ENCODE peak calls at places on chromosome 1, in seven cellular contexts. One of them, this sample, is unnamed.

GRCh38 chr1:204093421-204093717 is 20.5 kb downstream of the SOX13 start:
- DNase-seq in CD8-positive, alpha-beta T cell: no peak
- DNase-seq in NCI-H1105 treated with DMSO at 0.1 percent for 48 hours: peak
- DNase-seq in heart right ventricle: no peak
- DNase-seq in HTR-8/SVneo: no peak
- DNase-seq in AG09319: no peak
- DNase-seq in stimulated activated CD4-positive, alpha-beta T cell treated with anti-CD3 and anti-CD28 coated beads, TNF-alpha, amount 100 ng/mL, for 48 hours: no peak
- DNase-seq in this sample: no peak

GRCh38 chr1:100036718-100037664 is 67.2 kb downstream of the SLC35A3 start:
- DNase-seq in HTR-8/SVneo: no peak
- DNase-seq in AG09319: no peak
- DNase-seq in heart right ventricle: no peak
- DNase-seq in CD8-positive, alpha-beta T cell: no peak
- DNase-seq in stimulated activated CD4-positive, alpha-beta T cell treated with anti-CD3 and anti-CD28 coated beads, TNF-alpha, amount 100 ng/mL, for 48 hours: no peak
- DNase-seq in NCI-H1105 treated with DMSO at 0.1 percent for 48 hours: no peak
- DNase-seq in this sample: no peak

GRCh38 chr1:22317231-22317919 is 134.3 kb upstream of the ZBTB40 start:
- DNase-seq in stimulated activated CD4-positive, alpha-beta T cell treated with anti-CD3 and anti-CD28 coated beads, TNF-alpha, amount 100 ng/mL, for 48 hours: peak
- DNase-seq in heart right ventricle: no peak
- DNase-seq in NCI-H1105 treated with DMSO at 0.1 percent for 48 hours: no peak
- DNase-seq in AG09319: no peak
- DNase-seq in HTR-8/SVneo: peak
- DNase-seq in CD8-positive, alpha-beta T cell: no peak
- DNase-seq in this sample: no peak

GRCh38 chr1:244022301-244022700 is 28.8 kb upstream of the ZBTB18 start:
- DNase-seq in heart right ventricle: no peak
- DNase-seq in NCI-H1105 treated with DMSO at 0.1 percent for 48 hours: no peak
- DNase-seq in CD8-positive, alpha-beta T cell: no peak
- DNase-seq in stimulated activated CD4-positive, alpha-beta T cell treated with anti-CD3 and anti-CD28 coated beads, TNF-alpha, amount 100 ng/mL, for 48 hours: no peak
- DNase-seq in AG09319: peak
- DNase-seq in HTR-8/SVneo: no peak
- DNase-seq in this sample: no peak

GRCh38 chr1:110138956-110139355 is 11.3 kb upstream of the SLC6A17 start:
- DNase-seq in heart right ventricle: no peak
- DNase-seq in HTR-8/SVneo: no peak
- DNase-seq in NCI-H1105 treated with DMSO at 0.1 percent for 48 hours: no peak
- DNase-seq in stimulated activated CD4-positive, alpha-beta T cell treated with anti-CD3 and anti-CD28 coated beads, TNF-alpha, amount 100 ng/mL, for 48 hours: no peak
- DNase-seq in AG09319: no peak
- DNase-seq in CD8-positive, alpha-beta T cell: no peak
- DNase-seq in this sample: no peak

GRCh38 chr1:225447649-225448048 is 19.8 kb upstream of the LBR start:
- DNase-seq in AG09319: no peak
- DNase-seq in CD8-positive, alpha-beta T cell: no peak
- DNase-seq in stimulated activated CD4-positive, alpha-beta T cell treated with anti-CD3 and anti-CD28 coated beads, TNF-alpha, amount 100 ng/mL, for 48 hours: no peak
- DNase-seq in heart right ventricle: no peak
- DNase-seq in NCI-H1105 treated with DMSO at 0.1 percent for 48 hours: no peak
- DNase-seq in HTR-8/SVneo: no peak
- DNase-seq in this sample: peak

GRCh38 chr1:233315718-233316301 is 11.7 kb upstream of the MAP3K21 start:
- DNase-seq in HTR-8/SVneo: no peak
- DNase-seq in CD8-positive, alpha-beta T cell: no peak
- DNase-seq in NCI-H1105 treated with DMSO at 0.1 percent for 48 hours: no peak
- DNase-seq in AG09319: no peak
- DNase-seq in heart right ventricle: no peak
- DNase-seq in stimulated activated CD4-positive, alpha-beta T cell treated with anti-CD3 and anti-CD28 coated beads, TNF-alpha, amount 100 ng/mL, for 48 hours: no peak
- DNase-seq in this sample: no peak

GRCh38 chr1:59063501-59063900 is 233.4 kb upstream of the FGGY start:
- DNase-seq in AG09319: no peak
- DNase-seq in stimulated activated CD4-positive, alpha-beta T cell treated with anti-CD3 and anti-CD28 coated beads, TNF-alpha, amount 100 ng/mL, for 48 hours: no peak
- DNase-seq in CD8-positive, alpha-beta T cell: no peak
- DNase-seq in heart right ventricle: no peak
- DNase-seq in HTR-8/SVneo: no peak
- DNase-seq in NCI-H1105 treated with DMSO at 0.1 percent for 48 hours: no peak
- DNase-seq in this sample: no peak

GRCh38 chr1:4172659-4173599 is 272.9 kb upstream of the C1orf174 start:
- DNase-seq in CD8-positive, alpha-beta T cell: no peak
- DNase-seq in HTR-8/SVneo: no peak
- DNase-seq in AG09319: no peak
- DNase-seq in stimulated activated CD4-positive, alpha-beta T cell treated with anti-CD3 and anti-CD28 coated beads, TNF-alpha, amount 100 ng/mL, for 48 hours: no peak
- DNase-seq in NCI-H1105 treated with DMSO at 0.1 percent for 48 hours: no peak
- DNase-seq in heart right ventricle: no peak
- DNase-seq in this sample: no peak

GRCh38 chr1:197985340-197985739 is 68.2 kb downstream of the LHX9 start:
- DNase-seq in heart right ventricle: no peak
- DNase-seq in HTR-8/SVneo: no peak
- DNase-seq in stimulated activated CD4-positive, alpha-beta T cell treated with anti-CD3 and anti-CD28 coated beads, TNF-alpha, amount 100 ng/mL, for 48 hours: no peak
- DNase-seq in CD8-positive, alpha-beta T cell: no peak
- DNase-seq in NCI-H1105 treated with DMSO at 0.1 percent for 48 hours: no peak
- DNase-seq in AG09319: no peak
- DNase-seq in this sample: no peak

GRCh38 chr1:238982736-238983135 is 403.6 kb upstream of the CHRM3 start:
- DNase-seq in NCI-H1105 treated with DMSO at 0.1 percent for 48 hours: no peak
- DNase-seq in AG09319: no peak
- DNase-seq in stimulated activated CD4-positive, alpha-beta T cell treated with anti-CD3 and anti-CD28 coated beads, TNF-alpha, amount 100 ng/mL, for 48 hours: no peak
- DNase-seq in CD8-positive, alpha-beta T cell: no peak
- DNase-seq in HTR-8/SVneo: no peak
- DNase-seq in heart right ventricle: no peak
- DNase-seq in this sample: no peak

GRCh38 chr1:182616130-182617074 is 12.2 kb upstream of the RGS16 start:
- DNase-seq in HTR-8/SVneo: no peak
- DNase-seq in CD8-positive, alpha-beta T cell: peak
- DNase-seq in AG09319: no peak
- DNase-seq in NCI-H1105 treated with DMSO at 0.1 percent for 48 hours: peak
- DNase-seq in stimulated activated CD4-positive, alpha-beta T cell treated with anti-CD3 and anti-CD28 coated beads, TNF-alpha, amount 100 ng/mL, for 48 hours: peak
- DNase-seq in heart right ventricle: peak
- DNase-seq in this sample: peak

GRCh38 chr1:36479505-36480051 is 3.1 kb downstream of the CSF3R start:
- DNase-seq in HTR-8/SVneo: no peak
- DNase-seq in CD8-positive, alpha-beta T cell: no peak
- DNase-seq in stimulated activated CD4-positive, alpha-beta T cell treated with anti-CD3 and anti-CD28 coated beads, TNF-alpha, amount 100 ng/mL, for 48 hours: no peak
- DNase-seq in AG09319: no peak
- DNase-seq in NCI-H1105 treated with DMSO at 0.1 percent for 48 hours: no peak
- DNase-seq in heart right ventricle: no peak
- DNase-seq in this sample: no peak

GRCh38 chr1:182720465-182720864 is 36.1 kb upstream of the RGS8 start:
- DNase-seq in stimulated activated CD4-positive, alpha-beta T cell treated with anti-CD3 and anti-CD28 coated beads, TNF-alpha, amount 100 ng/mL, for 48 hours: no peak
- DNase-seq in heart right ventricle: no peak
- DNase-seq in HTR-8/SVneo: no peak
- DNase-seq in AG09319: no peak
- DNase-seq in NCI-H1105 treated with DMSO at 0.1 percent for 48 hours: no peak
- DNase-seq in CD8-positive, alpha-beta T cell: no peak
- DNase-seq in this sample: no peak

GRCh38 chr1:37292789-37293188 is 181.6 kb upstream of the ZC3H12A start:
- DNase-seq in heart right ventricle: no peak
- DNase-seq in HTR-8/SVneo: no peak
- DNase-seq in CD8-positive, alpha-beta T cell: no peak
- DNase-seq in stimulated activated CD4-positive, alpha-beta T cell treated with anti-CD3 and anti-CD28 coated beads, TNF-alpha, amount 100 ng/mL, for 48 hours: no peak
- DNase-seq in AG09319: no peak
- DNase-seq in NCI-H1105 treated with DMSO at 0.1 percent for 48 hours: no peak
- DNase-seq in this sample: no peak

GRCh38 chr1:186152227-186152944 is 222.7 kb downstream of the TPR start:
- DNase-seq in NCI-H1105 treated with DMSO at 0.1 percent for 48 hours: no peak
- DNase-seq in HTR-8/SVneo: peak
- DNase-seq in CD8-positive, alpha-beta T cell: no peak
- DNase-seq in stimulated activated CD4-positive, alpha-beta T cell treated with anti-CD3 and anti-CD28 coated beads, TNF-alpha, amount 100 ng/mL, for 48 hours: no peak
- DNase-seq in AG09319: peak
- DNase-seq in heart right ventricle: no peak
- DNase-seq in this sample: no peak

GRCh38 chr1:209860293-209860881 is 32.6 kb downstream of the UTP25 start:
- DNase-seq in NCI-H1105 treated with DMSO at 0.1 percent for 48 hours: peak
- DNase-seq in HTR-8/SVneo: peak
- DNase-seq in CD8-positive, alpha-beta T cell: peak
- DNase-seq in AG09319: peak
- DNase-seq in stimulated activated CD4-positive, alpha-beta T cell treated with anti-CD3 and anti-CD28 coated beads, TNF-alpha, amount 100 ng/mL, for 48 hours: peak
- DNase-seq in heart right ventricle: peak
- DNase-seq in this sample: peak

GRCh38 chr1:67441183-67441582 is 11.0 kb upstream of the SERBP1 start:
- DNase-seq in CD8-positive, alpha-beta T cell: peak
- DNase-seq in stimulated activated CD4-positive, alpha-beta T cell treated with anti-CD3 and anti-CD28 coated beads, TNF-alpha, amount 100 ng/mL, for 48 hours: peak
- DNase-seq in heart right ventricle: no peak
- DNase-seq in HTR-8/SVneo: no peak
- DNase-seq in AG09319: no peak
- DNase-seq in NCI-H1105 treated with DMSO at 0.1 percent for 48 hours: peak
- DNase-seq in this sample: peak

GRCh38 chr1:23544444-23545389 is 13.7 kb upstream of the E2F2 start:
- DNase-seq in HTR-8/SVneo: peak
- DNase-seq in AG09319: no peak
- DNase-seq in CD8-positive, alpha-beta T cell: no peak
- DNase-seq in NCI-H1105 treated with DMSO at 0.1 percent for 48 hours: peak
- DNase-seq in heart right ventricle: peak
- DNase-seq in stimulated activated CD4-positive, alpha-beta T cell treated with anti-CD3 and anti-CD28 coated beads, TNF-alpha, amount 100 ng/mL, for 48 hours: peak
- DNase-seq in this sample: peak

GRCh38 chr1:52365091-52365745 is 787 bp downstream of the CC2D1B start:
- DNase-seq in HTR-8/SVneo: peak
- DNase-seq in NCI-H1105 treated with DMSO at 0.1 percent for 48 hours: peak
- DNase-seq in CD8-positive, alpha-beta T cell: no peak
- DNase-seq in AG09319: peak
- DNase-seq in heart right ventricle: peak
- DNase-seq in stimulated activated CD4-positive, alpha-beta T cell treated with anti-CD3 and anti-CD28 coated beads, TNF-alpha, amount 100 ng/mL, for 48 hours: peak
- DNase-seq in this sample: peak

GRCh38 chr1:2983319-2983705 is 38.0 kb upstream of the ACTRT2 start:
- DNase-seq in HTR-8/SVneo: no peak
- DNase-seq in heart right ventricle: no peak
- DNase-seq in NCI-H1105 treated with DMSO at 0.1 percent for 48 hours: no peak
- DNase-seq in AG09319: no peak
- DNase-seq in CD8-positive, alpha-beta T cell: no peak
- DNase-seq in stimulated activated CD4-positive, alpha-beta T cell treated with anti-CD3 and anti-CD28 coated beads, TNF-alpha, amount 100 ng/mL, for 48 hours: no peak
- DNase-seq in this sample: no peak

GRCh38 chr1:235601087-235601486 is 48.5 kb downstream of the GNG4 start:
- DNase-seq in heart right ventricle: no peak
- DNase-seq in stimulated activated CD4-positive, alpha-beta T cell treated with anti-CD3 and anti-CD28 coated beads, TNF-alpha, amount 100 ng/mL, for 48 hours: peak
- DNase-seq in AG09319: no peak
- DNase-seq in CD8-positive, alpha-beta T cell: no peak
- DNase-seq in HTR-8/SVneo: no peak
- DNase-seq in NCI-H1105 treated with DMSO at 0.1 percent for 48 hours: no peak
- DNase-seq in this sample: no peak

GRCh38 chr1:21251773-21252471 is 38.3 kb downstream of the ECE1 start:
- DNase-seq in HTR-8/SVneo: peak
- DNase-seq in stimulated activated CD4-positive, alpha-beta T cell treated with anti-CD3 and anti-CD28 coated beads, TNF-alpha, amount 100 ng/mL, for 48 hours: no peak
- DNase-seq in heart right ventricle: no peak
- DNase-seq in CD8-positive, alpha-beta T cell: no peak
- DNase-seq in NCI-H1105 treated with DMSO at 0.1 percent for 48 hours: no peak
- DNase-seq in AG09319: peak
- DNase-seq in this sample: no peak

GRCh38 chr1:178241057-178241456 is 147.2 kb downstream of the RASAL2 start:
- DNase-seq in stimulated activated CD4-positive, alpha-beta T cell treated with anti-CD3 and anti-CD28 coated beads, TNF-alpha, amount 100 ng/mL, for 48 hours: no peak
- DNase-seq in HTR-8/SVneo: no peak
- DNase-seq in CD8-positive, alpha-beta T cell: no peak
- DNase-seq in AG09319: no peak
- DNase-seq in heart right ventricle: no peak
- DNase-seq in NCI-H1105 treated with DMSO at 0.1 percent for 48 hours: no peak
- DNase-seq in this sample: no peak

GRCh38 chr1:208131631-208132286 is 112.4 kb downstream of the PLXNA2 start:
- DNase-seq in HTR-8/SVneo: no peak
- DNase-seq in CD8-positive, alpha-beta T cell: no peak
- DNase-seq in stimulated activated CD4-positive, alpha-beta T cell treated with anti-CD3 and anti-CD28 coated beads, TNF-alpha, amount 100 ng/mL, for 48 hours: no peak
- DNase-seq in heart right ventricle: no peak
- DNase-seq in NCI-H1105 treated with DMSO at 0.1 percent for 48 hours: no peak
- DNase-seq in AG09319: no peak
- DNase-seq in this sample: no peak

GRCh38 chr1:29136463-29136915 is 12.8 kb upstream of the TMEM200B start:
- DNase-seq in AG09319: peak
- DNase-seq in HTR-8/SVneo: no peak
- DNase-seq in stimulated activated CD4-positive, alpha-beta T cell treated with anti-CD3 and anti-CD28 coated beads, TNF-alpha, amount 100 ng/mL, for 48 hours: no peak
- DNase-seq in CD8-positive, alpha-beta T cell: no peak
- DNase-seq in NCI-H1105 treated with DMSO at 0.1 percent for 48 hours: no peak
- DNase-seq in heart right ventricle: no peak
- DNase-seq in this sample: no peak

GRCh38 chr1:186302378-186302920 is 72.6 kb downstream of the TPR start:
- DNase-seq in heart right ventricle: no peak
- DNase-seq in CD8-positive, alpha-beta T cell: no peak
- DNase-seq in NCI-H1105 treated with DMSO at 0.1 percent for 48 hours: no peak
- DNase-seq in AG09319: no peak
- DNase-seq in HTR-8/SVneo: no peak
- DNase-seq in stimulated activated CD4-positive, alpha-beta T cell treated with anti-CD3 and anti-CD28 coated beads, TNF-alpha, amount 100 ng/mL, for 48 hours: no peak
- DNase-seq in this sample: no peak

GRCh38 chr1:115136706-115137105 is 47.4 kb upstream of the TSPAN2 start:
- DNase-seq in HTR-8/SVneo: no peak
- DNase-seq in NCI-H1105 treated with DMSO at 0.1 percent for 48 hours: no peak
- DNase-seq in stimulated activated CD4-positive, alpha-beta T cell treated with anti-CD3 and anti-CD28 coated beads, TNF-alpha, amount 100 ng/mL, for 48 hours: no peak
- DNase-seq in heart right ventricle: no peak
- DNase-seq in AG09319: no peak
- DNase-seq in CD8-positive, alpha-beta T cell: no peak
- DNase-seq in this sample: no peak

GRCh38 chr1:65830306-65830705 is 37.6 kb downstream of the PDE4B start:
- DNase-seq in stimulated activated CD4-positive, alpha-beta T cell treated with anti-CD3 and anti-CD28 coated beads, TNF-alpha, amount 100 ng/mL, for 48 hours: no peak
- DNase-seq in HTR-8/SVneo: no peak
- DNase-seq in heart right ventricle: no peak
- DNase-seq in NCI-H1105 treated with DMSO at 0.1 percent for 48 hours: no peak
- DNase-seq in CD8-positive, alpha-beta T cell: no peak
- DNase-seq in AG09319: no peak
- DNase-seq in this sample: no peak

GRCh38 chr1:231663211-231663792 is 36.7 kb downstream of the DISC1 start:
- DNase-seq in HTR-8/SVneo: no peak
- DNase-seq in stimulated activated CD4-positive, alpha-beta T cell treated with anti-CD3 and anti-CD28 coated beads, TNF-alpha, amount 100 ng/mL, for 48 hours: no peak
- DNase-seq in heart right ventricle: no peak
- DNase-seq in NCI-H1105 treated with DMSO at 0.1 percent for 48 hours: no peak
- DNase-seq in AG09319: no peak
- DNase-seq in CD8-positive, alpha-beta T cell: no peak
- DNase-seq in this sample: no peak

GRCh38 chr1:13908128-13908527 is 208.1 kb downstream of the PRDM2 start:
- DNase-seq in CD8-positive, alpha-beta T cell: no peak
- DNase-seq in AG09319: no peak
- DNase-seq in HTR-8/SVneo: no peak
- DNase-seq in heart right ventricle: no peak
- DNase-seq in stimulated activated CD4-positive, alpha-beta T cell treated with anti-CD3 and anti-CD28 coated beads, TNF-alpha, amount 100 ng/mL, for 48 hours: no peak
- DNase-seq in NCI-H1105 treated with DMSO at 0.1 percent for 48 hours: no peak
- DNase-seq in this sample: no peak